ENCODE peak calls at places on chromosomes 4 and X, in six cellular contexts. W is stimulated activated CD4-positive, alpha-beta T cell treated with anti-CD3 and anti-CD28 coated beads, Interleukin-1b, Interleukin-23, amount 100 ng/mL, for 1 hour; N is amniotic epithelial cell; O is activated naive CD4-positive, alpha-beta T cell; M is A172; T is NCI-H146. F is an unnamed sample.

GRCh38 chr4:35151816-35152572 is 1092.3 kb downstream of the ARAP2 start:
- DNase-seq in O (no peak), W (no peak), N (no peak), T (no peak), M (peak; percentile 10), F (no peak)

GRCh38 chrX:137354851-137355250 is 211.1 kb upstream of the ZIC3 start:
- DNase-seq in T (peak; percentile 32), O (no peak), N (no peak), M (no peak), W (no peak), F (no peak)

GRCh38 chr4:85777908-85778808 is 303.2 kb downstream of the ARHGAP24 start:
- DNase-seq in T (no peak), N (peak; percentile 41), O (no peak), W (no peak), M (no peak), F (peak; percentile 55)

GRCh38 chr4:126004936-126005335 is 690.2 kb downstream of the FAT4 start:
- DNase-seq in N (peak; percentile 56), T (no peak), W (no peak), M (peak; percentile 11), O (no peak), F (no peak)

GRCh38 chr4:125200556-125200955 is 114.2 kb upstream of the FAT4 start:
- DNase-seq in N (no peak), W (no peak), O (no peak), T (no peak), M (no peak), F (no peak)

GRCh38 chr4:110371016-110371795 is 104.7 kb upstream of the ENPEP start:
- DNase-seq in N (no peak), O (no peak), W (no peak), M (peak; percentile 10), T (no peak), F (no peak)

GRCh38 chr4:2802618-2803531 is 10.0 kb downstream of the SH3BP2 start:
- DNase-seq in T (no peak), W (no peak), O (no peak), N (no peak), M (no peak), F (no peak)

GRCh38 chr4:15935504-15936392 is 2.8 kb downstream of the FGFBP1 start:
- DNase-seq in M (no peak), N (no peak), O (no peak), T (no peak), W (no peak), F (no peak)

GRCh38 chr4:5964030-5964429 is 54.2 kb downstream of the C4orf50 start:
- DNase-seq in O (no peak), N (no peak), T (no peak), W (no peak), M (no peak), F (no peak)

GRCh38 chrX:86171366-86171765 is 23.1 kb downstream of the DACH2 start:
- DNase-seq in T (peak; percentile 31), M (peak; percentile 2), W (no peak), O (no peak), N (peak; percentile 0), F (peak; percentile 22)